ENCODE peak calls at places on chromosomes 4 and X, in five cellular contexts. T is astrocyte, S is pancreas, G is MG63, J is HepG2. I is an unnamed sample. For H3K36me3, the result is how much of the 10 kb centered on the place peaks cover.

GRCh38 chr4:108351806-108352205 is 183.1 kb upstream of the LEF1 start:
- DNase-seq in T (no peak), S (no peak), G (no peak), J (no peak), I (no peak)

GRCh38 chr4:145130788-145131398 is 32.8 kb downstream of the ABCE1 start:
- DNase-seq in T (peak), S (no peak), G (peak), J (no peak), I (no peak)

GRCh38 chr4:150746156-150746555 is 164.2 kb downstream of the MAB21L2 start:
- DNase-seq in T (peak), S (no peak), G (no peak), J (no peak), I (no peak)

GRCh38 chrX:30302957-30303356 is 6.2 kb downstream of the NR0B1 start:
- DNase-seq in T (no peak), S (peak), G (peak), J (no peak), I (no peak)

GRCh38 chr4:99154658-99155342 is 10.7 kb upstream of the ADH4 start:
- DNase-seq in T (no peak), S (no peak), G (no peak), J (no peak), I (no peak)

GRCh38 chrX:2383735-2384134 is 117.0 kb downstream of the DHRSX start:
- DNase-seq in T (no peak), S (no peak), G (no peak), J (no peak), I (no peak)

GRCh38 chr4:186852078-186852420 is 128.4 kb upstream of the FAT1 start:
- DNase-seq in T (no peak), S (no peak), G (no peak), J (no peak), I (no peak)

GRCh38 chrX:36986231-36986630 is 21.9 kb upstream of the FAM47C start:
- DNase-seq in T (no peak), S (peak), G (no peak), J (no peak), I (no peak)

GRCh38 chr4:20347526-20347925 is 95.8 kb downstream of the SLIT2 start:
- DNase-seq in T (no peak), S (no peak), G (no peak), J (no peak), I (no peak)

GRCh38 chr4:55002431-55002830 is 123.0 kb downstream of the KDR start:
- DNase-seq in T (no peak), S (no peak), G (no peak), J (no peak), I (no peak)

GRCh38 chrX:77342028-77342427 is 105.2 kb upstream of the FGF16 start:
- DNase-seq in T (no peak), S (no peak), G (no peak), J (no peak), I (no peak)

GRCh38 chrX:66110112-66110511 is 53.9 kb upstream of the HEPH start:
- DNase-seq in T (no peak), S (no peak), G (no peak), J (no peak), I (no peak)

GRCh38 chr4:6986067-6986780 is 56.9 kb upstream of the TADA2B start:
- DNase-seq in T (peak), S (no peak), G (peak), J (no peak), I (no peak)

GRCh38 chrX:29397506-29397905 is 810.3 kb downstream of the IL1RAPL1 start:
- DNase-seq in T (peak), S (no peak), G (no peak), J (no peak), I (no peak)

GRCh38 chr4:88159137-88159725 is 792 bp upstream of the ABCG2 start:
- DNase-seq in T (no peak), S (no peak), G (peak), J (peak), I (no peak)

GRCh38 chr4:3689576-3690551 is 76.3 kb upstream of the ADRA2C start:
- DNase-seq in T (no peak), S (peak), G (no peak), J (no peak), I (no peak)

GRCh38 chrX:23854122-23854521 is 53.6 kb downstream of the APOO start:
- DNase-seq in T (peak), S (no peak), G (no peak), J (no peak), I (no peak)

GRCh38 chrX:115719171-115719570 is 158.2 kb downstream of the PLS3 start:
- DNase-seq in T (no peak), S (no peak), G (no peak), J (no peak), I (peak)

GRCh38 chr4:80705311-80705710 is 325.2 kb upstream of the BMP3 start:
- DNase-seq in T (peak), S (no peak), G (peak), J (no peak), I (no peak)

GRCh38 chr4:88335092-88335665 is 43.5 kb upstream of the HERC6 start:
- DNase-seq in T (no peak), S (no peak), G (peak), J (peak), I (no peak)

GRCh38 chr4:184568770-184569169 is 80.5 kb downstream of the CASP3 start:
- DNase-seq in T (no peak), S (no peak), G (no peak), J (no peak), I (peak)

GRCh38 chr4:168908859-168909390 is 101.1 kb downstream of the CBR4 start:
- DNase-seq in T (no peak), S (no peak), G (no peak), J (no peak), I (no peak)

GRCh38 chr4:168907119-168907698 is 102.8 kb downstream of the CBR4 start:
- DNase-seq in T (peak), S (no peak), G (no peak), J (no peak), I (no peak)

DNA sequence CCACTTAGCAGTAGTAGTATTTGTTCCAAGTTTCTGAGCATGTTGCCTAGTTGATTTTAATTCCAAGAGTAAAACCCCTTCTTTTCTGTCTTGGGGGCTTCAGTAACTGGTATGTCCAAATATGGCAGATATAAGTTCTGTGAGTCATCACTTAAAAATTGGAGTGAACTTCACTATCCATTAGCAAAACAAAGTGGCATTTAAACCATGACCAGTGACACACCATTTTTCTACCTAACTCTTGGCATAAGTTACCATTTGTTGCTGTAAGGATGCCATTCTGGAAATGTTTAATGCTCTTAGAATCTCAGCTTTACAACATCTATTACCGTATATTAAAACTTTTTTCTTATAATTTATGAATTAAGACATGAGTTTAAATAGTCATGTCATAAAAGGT is 102.0 kb downstream of the CBR4 start:
- DNase-seq in T (peak), S (no peak), G (no peak), J (no peak), I (no peak)
- H3K36me3 ChIP-seq in T (half or more), S (under half), G (half or more), J (under half), I (under half)

DNA sequence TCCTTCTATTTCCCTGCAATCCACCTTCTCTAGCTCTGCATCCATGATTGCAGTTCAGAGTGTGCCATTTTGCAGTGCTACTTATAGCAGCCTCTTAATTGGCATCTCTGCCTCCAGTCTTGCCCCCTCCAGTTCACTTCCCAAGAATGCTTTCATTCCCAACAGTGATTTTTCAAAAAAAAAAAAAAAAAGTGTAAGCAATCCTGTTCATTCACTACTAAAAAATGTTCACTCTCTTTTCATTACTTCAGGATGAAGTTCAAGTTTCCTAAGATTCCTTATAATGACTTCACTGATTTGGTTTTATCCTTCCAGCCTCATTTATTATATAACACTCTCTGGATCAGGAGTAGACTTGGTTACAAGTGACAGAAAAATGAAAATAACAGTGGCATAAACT is 124.7 kb upstream of the LNX1 start:
- DNase-seq in T (peak), S (no peak), G (no peak), J (no peak), I (no peak)
- H3K36me3 ChIP-seq in T (under half), S (under half), G (under half), J (under half), I (under half)

DNA sequence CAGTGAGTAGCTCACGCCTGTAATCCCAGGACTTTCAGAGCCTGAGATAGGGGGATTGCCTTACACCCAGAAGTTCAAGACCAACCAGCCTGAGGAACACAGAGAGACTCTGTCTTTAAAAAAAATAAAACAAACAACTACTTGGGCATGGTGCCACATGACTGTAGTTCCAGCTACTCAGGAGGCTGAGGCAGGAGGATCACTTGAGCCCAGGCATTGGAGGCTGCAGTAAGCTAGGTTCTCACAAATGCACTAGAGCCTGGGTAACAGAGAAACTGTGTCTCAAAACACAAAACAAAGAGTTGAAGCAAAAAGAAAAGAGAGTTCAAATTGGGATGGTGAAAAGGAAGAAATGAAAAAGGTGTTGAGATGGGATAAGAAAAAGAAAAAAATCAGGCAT is 10.8 kb downstream of the CAMK2D start:
- DNase-seq in T (no peak), S (no peak), G (no peak), J (no peak), I (no peak)
- H3K36me3 ChIP-seq in T (under half), S (under half), G (under half), J (under half), I (under half)

GRCh38 chrX:150211988-150212387 is 151.1 kb upstream of the MAMLD1 start:
- DNase-seq in T (peak), S (no peak), G (peak), J (no peak), I (no peak)
- H3K36me3 ChIP-seq in T (under half), S (under half), G (under half), J (under half), I (under half)

GRCh38 chrX:40066700-40067099 is 31.1 kb downstream of the BCOR start:
- DNase-seq in T (no peak), S (no peak), G (no peak), J (no peak), I (no peak)
- H3K36me3 ChIP-seq in T (under half), S (under half), G (under half), J (under half), I (under half)

DNA sequence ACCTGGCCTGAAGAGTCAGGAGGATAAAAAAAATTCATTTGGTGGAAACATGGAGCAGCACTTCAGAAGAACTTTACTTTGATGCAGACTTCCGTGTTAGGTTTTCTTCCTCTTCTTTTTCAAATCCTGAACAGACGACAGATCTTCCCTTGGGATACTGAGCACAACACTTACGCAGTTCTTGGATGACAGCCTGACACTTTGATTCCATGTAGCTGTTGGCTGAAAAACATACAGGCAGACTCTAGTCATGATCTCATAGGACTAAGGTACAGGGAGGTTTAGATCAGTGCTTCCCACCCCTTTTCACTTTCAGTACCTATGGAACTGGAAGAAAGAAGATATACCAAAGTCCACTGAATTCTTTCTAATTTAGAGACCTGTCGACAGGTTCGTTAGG is 9.2 kb downstream of the CMC4 start:
- DNase-seq in T (no peak), S (no peak), G (no peak), J (no peak), I (no peak)
- H3K36me3 ChIP-seq in T (under half), S (under half), G (under half), J (under half), I (under half)

GRCh38 chr4:87120411-87121162 is 99.8 kb downstream of the KLHL8 start:
- DNase-seq in T (peak), S (no peak), G (no peak), J (peak), I (no peak)

GRCh38 chr4:87123241-87123640 is 97.2 kb downstream of the KLHL8 start:
- DNase-seq in T (no peak), S (no peak), G (no peak), J (no peak), I (no peak)

GRCh38 chr4:87119965-87120364 is 100.5 kb downstream of the KLHL8 start:
- DNase-seq in T (no peak), S (no peak), G (no peak), J (no peak), I (no peak)

GRCh38 chr4:87121332-87122065 is 98.9 kb downstream of the KLHL8 start:
- DNase-seq in T (peak), S (no peak), G (peak), J (no peak), I (no peak)

DNA sequence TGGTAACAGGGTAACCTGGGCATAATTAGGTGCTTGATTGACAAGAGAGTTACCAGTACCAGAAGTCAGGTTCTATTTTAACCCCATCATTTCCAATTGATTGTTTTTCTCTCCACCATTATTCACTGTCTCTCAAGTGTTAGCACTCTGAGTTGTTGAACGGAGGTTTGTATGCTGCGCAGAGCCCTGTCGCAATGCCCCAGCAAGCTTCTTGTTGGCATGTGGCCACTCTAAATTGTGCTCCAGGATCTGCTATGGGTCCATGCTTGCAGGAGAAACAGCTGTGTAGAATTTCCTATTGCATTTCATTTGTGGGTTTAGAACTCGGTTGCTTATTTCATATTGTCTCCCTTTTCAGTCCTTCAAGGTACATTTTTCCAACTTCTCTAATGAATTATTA is 98.2 kb downstream of the KLHL8 start:
- DNase-seq in T (no peak), S (no peak), G (no peak), J (no peak), I (no peak)
- H3K36me3 ChIP-seq in T (under half), S (half or more), G (under half), J (under half), I (under half)